ENCODE peak calls at places on chromosomes 7 and 10, in five cellular contexts. X is colonic mucosa; U is T-helper 9 cell; Z is activated CD8-positive, alpha-beta memory T cell treated with anti-CD3 and anti-CD28 coated beads, Interleukin-2, amount 50 U/mL, for 48 hours; T is thyroid gland. M is an unnamed sample.

GRCh38 chr7:138396251-138397070 is 63.6 kb upstream of the TRIM24 start:
- DNase-seq in T (no peak), U (no peak), X (peak; percentile 53), Z (no peak), M (no peak)

GRCh38 chr7:112135815-112136706 is 70.1 kb downstream of the DOCK4 start:
- DNase-seq in T (no peak), Z (no peak), X (no peak), U (no peak), M (no peak)

GRCh38 chr10:3226960-3227724 is 54.6 kb upstream of the PITRM1 start:
- DNase-seq in T (no peak), U (no peak), Z (no peak), X (no peak), M (no peak)

GRCh38 chr10:35387768-35388167 is 51.5 kb downstream of the CCNY start:
- DNase-seq in Z (no peak), X (no peak), T (peak; percentile 31), U (no peak), M (no peak)

GRCh38 chr10:95580140-95580539 is 19.0 kb upstream of the SORBS1 start:
- DNase-seq in U (no peak), X (no peak), Z (no peak), T (no peak), M (no peak)

GRCh38 chr7:100210803-100211202 is 8.9 kb upstream of the PVRIG start:
- DNase-seq in U (no peak), T (no peak), X (no peak), Z (no peak), M (no peak)

GRCh38 chr7:44184221-44184873 is 4.9 kb downstream of the GCK start:
- DNase-seq in T (no peak), X (no peak), Z (no peak), U (no peak), M (no peak)

GRCh38 chr10:85420501-85421191 is 945.9 kb downstream of the GRID1 start:
- DNase-seq in X (no peak), T (no peak), Z (no peak), U (no peak), M (no peak)

GRCh38 chr7:3995187-3995586 is 686.9 kb upstream of the FOXK1 start:
- DNase-seq in X (no peak), T (no peak), Z (no peak), U (no peak), M (no peak)